ENCODE peak calls at places on chromosomes 7 and 10, in eight cellular contexts. One of them, this sample, is unnamed.

GRCh38 chr10:44261710-44262455 is 123.0 kb downstream of the CXCL12 start:
- DNase-seq in GM23338: no peak
- DNase-seq in breast epithelium: no peak
- DNase-seq in GM06990: peak
- DNase-seq in HFF-Myc: no peak
- DNase-seq in cardiac fibroblast: peak
- DNase-seq in progenitor cell of endocrine pancreas: no peak
- DNase-seq in colonic mucosa: peak
- DNase-seq in this sample: no peak

GRCh38 chr7:101303102-101303701 is 18.4 kb downstream of the IFT22 start:
- DNase-seq in progenitor cell of endocrine pancreas: no peak
- DNase-seq in colonic mucosa: no peak
- DNase-seq in GM06990: no peak
- DNase-seq in HFF-Myc: no peak
- DNase-seq in breast epithelium: no peak
- DNase-seq in cardiac fibroblast: no peak
- DNase-seq in GM23338: peak
- DNase-seq in this sample: no peak

GRCh38 chr10:5888352-5888751 is 1.3 kb downstream of the ANKRD16 start:
- DNase-seq in GM23338: no peak
- DNase-seq in cardiac fibroblast: peak
- DNase-seq in colonic mucosa: peak
- DNase-seq in HFF-Myc: no peak
- DNase-seq in progenitor cell of endocrine pancreas: no peak
- DNase-seq in breast epithelium: no peak
- DNase-seq in GM06990: no peak
- DNase-seq in this sample: peak

GRCh38 chr7:110871856-110872255 is 219.1 kb upstream of the LRRN3 start:
- DNase-seq in GM06990: no peak
- DNase-seq in cardiac fibroblast: no peak
- DNase-seq in GM23338: peak
- DNase-seq in colonic mucosa: no peak
- DNase-seq in HFF-Myc: no peak
- DNase-seq in breast epithelium: no peak
- DNase-seq in progenitor cell of endocrine pancreas: no peak
- DNase-seq in this sample: no peak

GRCh38 chr7:29005829-29006228 is 47.7 kb upstream of the TRIL start:
- DNase-seq in breast epithelium: no peak
- DNase-seq in GM06990: no peak
- DNase-seq in HFF-Myc: no peak
- DNase-seq in cardiac fibroblast: peak
- DNase-seq in progenitor cell of endocrine pancreas: no peak
- DNase-seq in colonic mucosa: no peak
- DNase-seq in GM23338: no peak
- DNase-seq in this sample: peak

GRCh38 chr10:11631890-11632587 is 20.6 kb upstream of the USP6NL start:
- DNase-seq in cardiac fibroblast: no peak
- DNase-seq in progenitor cell of endocrine pancreas: no peak
- DNase-seq in colonic mucosa: no peak
- DNase-seq in HFF-Myc: no peak
- DNase-seq in GM06990: peak
- DNase-seq in breast epithelium: no peak
- DNase-seq in GM23338: no peak
- DNase-seq in this sample: no peak

GRCh38 chr10:27558612-27559020 is 54.5 kb downstream of the RAB18 start:
- DNase-seq in HFF-Myc: peak
- DNase-seq in progenitor cell of endocrine pancreas: peak
- DNase-seq in cardiac fibroblast: peak
- DNase-seq in GM23338: peak
- DNase-seq in colonic mucosa: peak
- DNase-seq in breast epithelium: no peak
- DNase-seq in GM06990: no peak
- DNase-seq in this sample: peak

GRCh38 chr7:151380199-151381082 is 29.4 kb downstream of the WDR86 start:
- DNase-seq in GM06990: no peak
- DNase-seq in cardiac fibroblast: no peak
- DNase-seq in progenitor cell of endocrine pancreas: no peak
- DNase-seq in breast epithelium: no peak
- DNase-seq in colonic mucosa: no peak
- DNase-seq in GM23338: no peak
- DNase-seq in HFF-Myc: no peak
- DNase-seq in this sample: no peak

GRCh38 chr7:118153551-118154177 is 30.3 kb upstream of the LSM8 start:
- DNase-seq in GM06990: no peak
- DNase-seq in colonic mucosa: peak
- DNase-seq in HFF-Myc: no peak
- DNase-seq in progenitor cell of endocrine pancreas: no peak
- DNase-seq in breast epithelium: no peak
- DNase-seq in GM23338: peak
- DNase-seq in cardiac fibroblast: peak
- DNase-seq in this sample: peak

GRCh38 chr7:71507665-71508064 is 375.7 kb downstream of the GALNT17 start:
- DNase-seq in progenitor cell of endocrine pancreas: no peak
- DNase-seq in GM06990: no peak
- DNase-seq in HFF-Myc: no peak
- DNase-seq in GM23338: no peak
- DNase-seq in colonic mucosa: no peak
- DNase-seq in breast epithelium: no peak
- DNase-seq in cardiac fibroblast: no peak
- DNase-seq in this sample: no peak

GRCh38 chr10:3757250-3757637 is 27.8 kb downstream of the KLF6 start:
- DNase-seq in colonic mucosa: no peak
- DNase-seq in GM06990: no peak
- DNase-seq in progenitor cell of endocrine pancreas: no peak
- DNase-seq in HFF-Myc: no peak
- DNase-seq in cardiac fibroblast: no peak
- DNase-seq in breast epithelium: no peak
- DNase-seq in GM23338: no peak
- DNase-seq in this sample: no peak

GRCh38 chr7:112022128-112022527 is 184.1 kb downstream of the DOCK4 start:
- DNase-seq in breast epithelium: no peak
- DNase-seq in progenitor cell of endocrine pancreas: no peak
- DNase-seq in GM23338: no peak
- DNase-seq in colonic mucosa: peak
- DNase-seq in cardiac fibroblast: no peak
- DNase-seq in HFF-Myc: no peak
- DNase-seq in GM06990: no peak
- DNase-seq in this sample: no peak

GRCh38 chr7:18352339-18353255 is 143.0 kb upstream of the HDAC9 start:
- DNase-seq in progenitor cell of endocrine pancreas: peak
- DNase-seq in HFF-Myc: peak
- DNase-seq in colonic mucosa: peak
- DNase-seq in breast epithelium: no peak
- DNase-seq in GM23338: peak
- DNase-seq in cardiac fibroblast: peak
- DNase-seq in GM06990: no peak
- DNase-seq in this sample: peak

GRCh38 chr10:94016727-94017714 is 23.3 kb downstream of the PLCE1 start:
- DNase-seq in GM23338: peak
- DNase-seq in colonic mucosa: no peak
- DNase-seq in GM06990: no peak
- DNase-seq in progenitor cell of endocrine pancreas: no peak
- DNase-seq in HFF-Myc: no peak
- DNase-seq in cardiac fibroblast: no peak
- DNase-seq in breast epithelium: no peak
- DNase-seq in this sample: no peak

GRCh38 chr7:55474944-55475911 is 97.1 kb downstream of the VOPP1 start:
- DNase-seq in colonic mucosa: peak
- DNase-seq in HFF-Myc: no peak
- DNase-seq in progenitor cell of endocrine pancreas: no peak
- DNase-seq in cardiac fibroblast: no peak
- DNase-seq in GM06990: no peak
- DNase-seq in GM23338: no peak
- DNase-seq in breast epithelium: no peak
- DNase-seq in this sample: no peak

GRCh38 chr7:15751191-15751701 is 64.8 kb upstream of the MEOX2 start:
- DNase-seq in progenitor cell of endocrine pancreas: no peak
- DNase-seq in HFF-Myc: no peak
- DNase-seq in colonic mucosa: no peak
- DNase-seq in GM06990: no peak
- DNase-seq in breast epithelium: no peak
- DNase-seq in GM23338: no peak
- DNase-seq in cardiac fibroblast: peak
- DNase-seq in this sample: no peak

GRCh38 chr7:105787793-105788192 is 88.6 kb downstream of the ATXN7L1 start:
- DNase-seq in progenitor cell of endocrine pancreas: no peak
- DNase-seq in GM06990: no peak
- DNase-seq in cardiac fibroblast: no peak
- DNase-seq in GM23338: no peak
- DNase-seq in HFF-Myc: no peak
- DNase-seq in colonic mucosa: peak
- DNase-seq in breast epithelium: no peak
- DNase-seq in this sample: no peak

GRCh38 chr7:130141161-130141857 is 63.9 kb downstream of the TMEM209 start:
- DNase-seq in cardiac fibroblast: peak
- DNase-seq in colonic mucosa: peak
- DNase-seq in breast epithelium: peak
- DNase-seq in HFF-Myc: peak
- DNase-seq in GM06990: no peak
- DNase-seq in GM23338: peak
- DNase-seq in progenitor cell of endocrine pancreas: peak
- DNase-seq in this sample: no peak

GRCh38 chr7:98281757-98282652 is 519 bp downstream of the BRI3 start:
- DNase-seq in HFF-Myc: no peak
- DNase-seq in colonic mucosa: peak
- DNase-seq in GM06990: no peak
- DNase-seq in progenitor cell of endocrine pancreas: no peak
- DNase-seq in cardiac fibroblast: no peak
- DNase-seq in breast epithelium: peak
- DNase-seq in GM23338: peak
- DNase-seq in this sample: peak

DNA sequence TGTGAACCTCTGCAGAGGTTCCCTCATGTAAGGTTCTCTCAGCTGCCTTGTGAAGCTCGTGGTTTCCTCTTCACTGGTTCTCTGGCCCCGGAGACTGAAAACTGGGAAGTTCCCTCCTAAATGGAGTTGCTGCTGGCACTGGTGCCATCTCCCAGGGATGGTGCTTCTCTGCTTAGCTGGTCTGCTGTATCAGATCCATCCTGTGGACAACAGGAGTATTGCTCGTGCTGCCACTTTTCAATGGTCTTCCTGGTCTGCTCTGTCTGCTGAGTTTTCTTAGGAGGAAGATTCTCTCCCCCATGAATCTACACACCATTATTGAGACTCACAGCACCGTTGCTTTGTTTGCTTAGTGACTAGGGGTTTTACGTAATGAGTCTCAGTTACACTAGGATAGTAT is 247.8 kb downstream of the OTUD1 start:
- DNase-seq in HFF-Myc: no peak
- DNase-seq in breast epithelium: no peak
- DNase-seq in colonic mucosa: no peak
- DNase-seq in GM23338: peak
- DNase-seq in progenitor cell of endocrine pancreas: no peak
- DNase-seq in GM06990: no peak
- DNase-seq in cardiac fibroblast: no peak
- DNase-seq in this sample: no peak
- TF ChIP-seq CTCF in HFF-Myc: no peak
- TF ChIP-seq CTCF in breast epithelium: no peak
- TF ChIP-seq CTCF in colonic mucosa: no peak
- TF ChIP-seq CTCF in GM23338: no peak
- TF ChIP-seq CTCF in progenitor cell of endocrine pancreas: no peak
- TF ChIP-seq CTCF in GM06990: no peak
- TF ChIP-seq CTCF in cardiac fibroblast: no peak
- TF ChIP-seq CTCF in this sample: no peak

GRCh38 chr7:128215739-128216138 is 25.3 kb upstream of the LEP start:
- DNase-seq in cardiac fibroblast: peak
- DNase-seq in GM06990: no peak
- DNase-seq in HFF-Myc: no peak
- DNase-seq in breast epithelium: no peak
- DNase-seq in GM23338: no peak
- DNase-seq in colonic mucosa: no peak
- DNase-seq in progenitor cell of endocrine pancreas: no peak
- DNase-seq in this sample: peak

GRCh38 chr7:128217030-128217805 is 23.9 kb upstream of the LEP start:
- DNase-seq in cardiac fibroblast: peak
- DNase-seq in HFF-Myc: no peak
- DNase-seq in GM06990: no peak
- DNase-seq in breast epithelium: no peak
- DNase-seq in GM23338: peak
- DNase-seq in progenitor cell of endocrine pancreas: no peak
- DNase-seq in colonic mucosa: no peak
- DNase-seq in this sample: peak

GRCh38 chr7:128219646-128220045 is 21.4 kb upstream of the LEP start:
- DNase-seq in GM06990: no peak
- DNase-seq in HFF-Myc: no peak
- DNase-seq in GM23338: no peak
- DNase-seq in breast epithelium: no peak
- DNase-seq in cardiac fibroblast: no peak
- DNase-seq in progenitor cell of endocrine pancreas: no peak
- DNase-seq in colonic mucosa: no peak
- DNase-seq in this sample: no peak

GRCh38 chr7:128215281-128215680 is 25.8 kb upstream of the LEP start:
- DNase-seq in progenitor cell of endocrine pancreas: no peak
- DNase-seq in HFF-Myc: no peak
- DNase-seq in colonic mucosa: no peak
- DNase-seq in GM23338: no peak
- DNase-seq in breast epithelium: no peak
- DNase-seq in cardiac fibroblast: peak
- DNase-seq in GM06990: no peak
- DNase-seq in this sample: no peak

GRCh38 chr7:128217972-128218652 is 23.0 kb upstream of the LEP start:
- DNase-seq in colonic mucosa: no peak
- DNase-seq in cardiac fibroblast: no peak
- DNase-seq in breast epithelium: no peak
- DNase-seq in progenitor cell of endocrine pancreas: no peak
- DNase-seq in GM23338: peak
- DNase-seq in GM06990: no peak
- DNase-seq in HFF-Myc: no peak
- DNase-seq in this sample: no peak
- TF ChIP-seq CTCF in colonic mucosa: no peak
- TF ChIP-seq CTCF in cardiac fibroblast: peak
- TF ChIP-seq CTCF in breast epithelium: no peak
- TF ChIP-seq CTCF in progenitor cell of endocrine pancreas: peak
- TF ChIP-seq CTCF in GM23338: peak
- TF ChIP-seq CTCF in GM06990: no peak
- TF ChIP-seq CTCF in HFF-Myc: peak
- TF ChIP-seq CTCF in this sample: no peak

GRCh38 chr10:43024942-43025700 is 51.7 kb upstream of the RET start:
- DNase-seq in breast epithelium: no peak
- DNase-seq in GM06990: no peak
- DNase-seq in colonic mucosa: no peak
- DNase-seq in HFF-Myc: no peak
- DNase-seq in progenitor cell of endocrine pancreas: no peak
- DNase-seq in GM23338: no peak
- DNase-seq in cardiac fibroblast: no peak
- DNase-seq in this sample: no peak
- TF ChIP-seq CTCF in breast epithelium: no peak
- TF ChIP-seq CTCF in GM06990: no peak
- TF ChIP-seq CTCF in colonic mucosa: no peak
- TF ChIP-seq CTCF in HFF-Myc: no peak
- TF ChIP-seq CTCF in progenitor cell of endocrine pancreas: no peak
- TF ChIP-seq CTCF in GM23338: no peak
- TF ChIP-seq CTCF in cardiac fibroblast: no peak
- TF ChIP-seq CTCF in this sample: no peak

GRCh38 chr7:147249956-147250355 is 1133.4 kb downstream of the CNTNAP2 start:
- DNase-seq in cardiac fibroblast: no peak
- DNase-seq in colonic mucosa: no peak
- DNase-seq in progenitor cell of endocrine pancreas: no peak
- DNase-seq in GM06990: no peak
- DNase-seq in breast epithelium: no peak
- DNase-seq in GM23338: peak
- DNase-seq in HFF-Myc: no peak
- DNase-seq in this sample: no peak

GRCh38 chr7:147240468-147240867 is 1123.9 kb downstream of the CNTNAP2 start:
- DNase-seq in GM23338: no peak
- DNase-seq in progenitor cell of endocrine pancreas: no peak
- DNase-seq in breast epithelium: no peak
- DNase-seq in GM06990: no peak
- DNase-seq in cardiac fibroblast: no peak
- DNase-seq in colonic mucosa: no peak
- DNase-seq in HFF-Myc: no peak
- DNase-seq in this sample: no peak

GRCh38 chr7:147245274-147245673 is 1128.7 kb downstream of the CNTNAP2 start:
- DNase-seq in GM23338: peak
- DNase-seq in HFF-Myc: no peak
- DNase-seq in colonic mucosa: peak
- DNase-seq in progenitor cell of endocrine pancreas: no peak
- DNase-seq in cardiac fibroblast: peak
- DNase-seq in GM06990: no peak
- DNase-seq in breast epithelium: no peak
- DNase-seq in this sample: peak
- TF ChIP-seq CTCF in GM23338: peak
- TF ChIP-seq CTCF in HFF-Myc: peak
- TF ChIP-seq CTCF in colonic mucosa: peak
- TF ChIP-seq CTCF in progenitor cell of endocrine pancreas: peak
- TF ChIP-seq CTCF in cardiac fibroblast: peak
- TF ChIP-seq CTCF in GM06990: peak
- TF ChIP-seq CTCF in breast epithelium: no peak
- TF ChIP-seq CTCF in this sample: peak